ENCODE peak calls at places on chromosomes 6 and 20, in seven cellular contexts. W, N, B, X, Y, H and E are unnamed samples.

GRCh38 chr6:63347599-63347998 is 27.8 kb upstream of the LGSN start:
- DNase-seq in N (peak; percentile 93), H (no peak), Y (no peak), B (no peak), W (peak; percentile 42), X (peak; percentile 91), E (no peak)

GRCh38 chr20:32247957-32248497 is 29.4 kb upstream of the KIF3B start:
- DNase-seq in H (no peak), B (no peak), N (no peak), W (no peak), X (no peak), Y (no peak), E (no peak)

GRCh38 chr20:25525857-25526256 is 59.5 kb downstream of the NINL start:
- DNase-seq in W (no peak), B (no peak), H (no peak), Y (no peak), X (peak; percentile 99), N (peak; percentile 98), E (no peak)

GRCh38 chr20:18943542-18943941 is 130.0 kb downstream of the SCP2D1 start:
- DNase-seq in H (no peak), W (no peak), X (no peak), Y (no peak), N (no peak), B (no peak), E (peak; percentile 48)

GRCh38 chr6:126027601-126028000 is 41.3 kb downstream of the TRMT11 start:
- DNase-seq in W (no peak), Y (no peak), N (peak; percentile 22), H (no peak), B (no peak), X (peak; percentile 59), E (no peak)

GRCh38 chr6:16747232-16748027 is 13.8 kb downstream of the ATXN1 start:
- DNase-seq in B (no peak), X (peak; percentile 91), Y (no peak), N (peak; percentile 85), H (no peak), W (no peak), E (no peak)

GRCh38 chr6:93272201-93272600 is 147.2 kb downstream of the EPHA7 start:
- DNase-seq in X (no peak), B (no peak), N (no peak), H (no peak), Y (no peak), W (no peak), E (no peak)

GRCh38 chr20:37075932-37076685 is 19.7 kb downstream of the RBL1 start:
- DNase-seq in W (no peak), X (peak; percentile 16), Y (no peak), H (no peak), B (no peak), N (peak; percentile 52), E (no peak)

GRCh38 chr6:156231353-156231752 is 545.8 kb upstream of the ARID1B start:
- DNase-seq in Y (no peak), B (no peak), H (no peak), N (no peak), X (no peak), W (no peak), E (no peak)

GRCh38 chr6:114690625-114691024 is 347.8 kb upstream of the HS3ST5 start:
- DNase-seq in Y (no peak), N (no peak), H (no peak), W (no peak), X (no peak), B (no peak), E (no peak)

GRCh38 chr6:79233611-79234149 is 802 bp downstream of the HMGN3 start:
- DNase-seq in W (no peak), X (peak; percentile 91), B (peak; percentile 95), H (peak; percentile 59), N (peak; percentile 82), Y (peak; percentile 87), E (peak; percentile 96)

GRCh38 chr6:121442591-121442990 is 7.1 kb downstream of the GJA1 start:
- DNase-seq in Y (no peak), W (no peak), N (no peak), H (no peak), X (peak; percentile 52), B (no peak), E (no peak)

GRCh38 chr6:6964675-6965074 is 143.1 kb upstream of the RREB1 start:
- DNase-seq in W (no peak), N (no peak), B (no peak), Y (no peak), H (no peak), X (no peak), E (no peak)

GRCh38 chr6:747006-747405 is 54.1 kb upstream of the EXOC2 start:
- DNase-seq in H (no peak), N (no peak), Y (no peak), B (no peak), X (no peak), W (no peak), E (no peak)

GRCh38 chr6:12802440-12802839 is 85.9 kb downstream of the PHACTR1 start:
- DNase-seq in B (no peak), N (no peak), X (no peak), W (no peak), H (no peak), Y (no peak), E (no peak)

GRCh38 chr6:111666812-111667211 is 61.1 kb upstream of the TRAF3IP2 start:
- DNase-seq in W (no peak), B (no peak), X (no peak), Y (no peak), N (peak; percentile 45), H (no peak), E (no peak)

GRCh38 chr6:82385961-82386360 is 22.3 kb downstream of the TPBG start:
- DNase-seq in H (no peak), X (no peak), B (no peak), Y (no peak), W (no peak), N (no peak), E (no peak)

GRCh38 chr6:51792273-51793030 is 295.0 kb downstream of the PKHD1 start:
- DNase-seq in W (no peak), Y (no peak), N (no peak), X (no peak), B (no peak), H (no peak), E (no peak)

GRCh38 chr6:105902401-105903031 is 183.6 kb upstream of the PRDM1 start:
- DNase-seq in H (no peak), Y (no peak), W (no peak), N (peak; percentile 36), X (peak; percentile 64), B (no peak), E (no peak)

GRCh38 chr6:90720404-90720803 is 133.5 kb upstream of the MAP3K7 start:
- DNase-seq in N (no peak), X (no peak), H (no peak), Y (no peak), W (no peak), B (no peak), E (no peak)

GRCh38 chr20:34703573-34704176 is 469 bp upstream of the TP53INP2 start:
- DNase-seq in W (no peak), Y (peak; percentile 68), B (peak; percentile 66), N (peak; percentile 37), H (peak; percentile 18), X (peak; percentile 22), E (no peak)

GRCh38 chr20:35504751-35505150 is 24.7 kb downstream of the C20orf173 start:
- DNase-seq in B (no peak), X (no peak), W (no peak), H (no peak), N (no peak), Y (no peak), E (no peak)

GRCh38 chr20:6966721-6967120 is 199.2 kb downstream of the BMP2 start:
- DNase-seq in H (no peak), N (no peak), Y (no peak), W (no peak), B (no peak), X (peak; percentile 43), E (no peak)

DNA sequence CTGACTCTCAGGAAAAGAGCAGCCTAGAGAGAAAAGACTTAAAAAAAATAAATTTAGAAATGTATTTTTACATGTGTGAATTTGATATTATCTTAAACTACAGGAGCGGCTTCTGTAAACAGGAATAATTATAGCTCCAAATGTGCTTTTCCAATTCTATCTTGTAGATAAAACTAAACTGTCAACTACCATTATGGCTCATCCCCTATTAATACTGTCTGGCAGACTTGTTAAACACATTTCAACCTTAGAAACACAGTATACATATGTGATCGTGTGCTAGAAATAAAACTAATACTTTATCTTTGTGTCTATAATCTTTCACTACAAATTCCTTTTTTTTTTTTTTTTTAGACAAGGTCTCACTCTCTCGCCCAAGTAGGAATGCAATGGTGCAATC is 75.8 kb downstream of the CNKSR3 start:
- DNase-seq in W (no peak), Y (no peak), H (no peak), N (no peak), X (no peak), B (no peak), E (no peak)
- H3K9me3 ChIP-seq in W (no peaks in the 10 kb centered on the region), Y (no peaks in the 10 kb centered on the region), H (no peaks in the 10 kb centered on the region), N (no peaks in the 10 kb centered on the region), X (no peaks in the 10 kb centered on the region), B (peaks cover 9% of the 10 kb centered on the region), E (no peaks in the 10 kb centered on the region)

DNA sequence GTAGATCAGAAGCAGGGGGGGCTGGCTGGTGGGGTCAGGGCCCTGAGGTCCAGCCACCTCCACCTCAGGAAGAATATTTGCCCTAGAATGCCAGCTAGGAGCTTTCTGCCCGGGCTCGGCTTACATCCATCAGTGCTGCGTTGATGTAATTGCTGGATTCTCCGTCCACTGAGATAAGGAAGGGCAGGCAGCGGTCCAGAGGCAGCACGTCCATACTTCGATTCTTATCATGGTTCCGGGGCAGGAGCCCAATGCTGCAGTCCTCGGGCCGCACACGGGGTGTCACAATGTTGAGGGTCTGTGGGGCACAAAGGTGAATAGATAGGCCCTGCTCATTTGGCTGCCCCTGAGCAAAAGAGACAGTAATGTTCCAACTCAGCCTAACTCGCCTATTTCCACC is 483.8 kb upstream of the CHD6 start:
- DNase-seq in N (no peak), X (no peak), Y (no peak), H (no peak), W (no peak), B (no peak), E (no peak)
- H3K9me3 ChIP-seq in N (peaks cover 33% of the 10 kb centered on the region), X (no peaks in the 10 kb centered on the region), Y (no peaks in the 10 kb centered on the region), H (no peaks in the 10 kb centered on the region), W (no peaks in the 10 kb centered on the region), B (no peaks in the 10 kb centered on the region), E (no peaks in the 10 kb centered on the region)

DNA sequence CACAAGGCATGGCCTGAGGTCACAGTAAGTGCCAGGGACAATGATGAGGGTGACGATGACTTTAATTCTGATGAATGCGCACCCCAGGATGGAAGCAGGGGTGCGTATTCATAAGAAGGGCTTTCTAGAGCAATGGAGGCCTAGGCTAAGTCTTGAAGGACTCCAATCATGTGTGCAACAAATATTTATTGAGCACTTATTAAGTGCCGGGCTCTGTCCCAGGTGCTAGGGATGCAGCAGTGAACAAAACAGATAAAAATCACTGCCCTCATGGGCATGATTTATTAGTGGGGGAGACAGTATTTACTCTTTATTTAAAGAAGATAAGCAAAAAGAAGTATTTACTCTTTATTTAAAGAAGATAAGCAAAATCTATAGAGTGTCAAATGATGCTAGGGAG is 198.2 kb upstream of the KCNG1 start:
- DNase-seq in H (no peak), Y (no peak), B (no peak), W (no peak), N (no peak), X (no peak), E (no peak)
- H3K9me3 ChIP-seq in H (no peaks in the 10 kb centered on the region), Y (peaks cover 13% of the 10 kb centered on the region), B (peaks cover 57% of the 10 kb centered on the region), W (no peaks in the 10 kb centered on the region), N (peaks cover 8% of the 10 kb centered on the region), X (no peaks in the 10 kb centered on the region), E (peaks cover 6% of the 10 kb centered on the region)

DNA sequence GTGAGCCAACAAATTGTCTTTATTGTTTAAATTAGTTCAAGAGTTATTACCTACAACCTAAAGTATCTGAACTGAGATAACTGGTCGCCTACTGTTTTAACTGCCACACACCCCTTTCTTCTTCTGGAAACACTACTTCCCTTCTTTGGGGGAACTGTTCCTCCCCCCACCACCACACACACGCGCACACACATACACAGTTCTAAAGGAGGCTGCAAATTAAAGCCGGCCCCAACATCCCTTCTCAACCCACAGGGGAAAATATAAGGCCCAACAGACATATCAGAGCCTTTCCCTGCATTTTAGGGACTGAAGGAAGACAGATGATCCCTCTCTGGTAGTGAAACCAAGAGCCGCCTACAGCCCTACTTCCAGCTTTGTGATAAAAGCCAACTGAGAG is 348.0 kb upstream of the JARID2 start:
- DNase-seq in X (no peak), B (no peak), Y (no peak), N (no peak), H (no peak), W (no peak), E (no peak)
- H3K9me3 ChIP-seq in X (no peaks in the 10 kb centered on the region), B (peaks cover 19% of the 10 kb centered on the region), Y (no peaks in the 10 kb centered on the region), N (peaks cover 2% of the 10 kb centered on the region), H (no peaks in the 10 kb centered on the region), W (no peaks in the 10 kb centered on the region), E (no peaks in the 10 kb centered on the region)